ENCODE peak calls at places on chromosomes 5 and 9, in four cellular contexts. T is dorsolateral prefrontal cortex, O is AG09319, M is choroid plexus epithelial cell. F is an unnamed sample.

GRCh38 chr5:10621837-10622236 is 58.0 kb downstream of the ANKRD33B start:
- DNase-seq in T (no peak), O (no peak), M (no peak), F (no peak)

GRCh38 chr9:70535546-70536323 is 121.3 kb upstream of the KLF9 start:
- DNase-seq in T (no peak), O (no peak), M (no peak), F (no peak)

GRCh38 chr5:159112436-159112835 is 12.7 kb upstream of the EBF1 start:
- DNase-seq in T (no peak), O (no peak), M (no peak), F (no peak)

GRCh38 chr9:94728719-94729118 is 2.2 kb downstream of the AOPEP start:
- DNase-seq in T (no peak), O (no peak), M (no peak), F (no peak)

GRCh38 chr5:160930361-160930760 is 78.3 kb upstream of the ATP10B start:
- DNase-seq in T (no peak), O (no peak), M (peak; percentile 1), F (no peak)

GRCh38 chr5:67393211-67393610 is 196.6 kb upstream of the CD180 start:
- DNase-seq in T (no peak), O (no peak), M (no peak), F (no peak)

GRCh38 chr9:135075234-135076142 is 12.0 kb upstream of the OLFM1 start:
- DNase-seq in T (peak; percentile 76), O (peak; percentile 22), M (no peak), F (peak; percentile 38)

GRCh38 chr5:18687429-18687828 is 1053.2 kb downstream of the TAF11L14 start:
- DNase-seq in T (no peak), O (no peak), M (no peak), F (no peak)

GRCh38 chr9:129835860-129836223 is 584 bp downstream of the USP20 start:
- DNase-seq in T (no peak), O (no peak), M (no peak), F (no peak)

GRCh38 chr5:101482931-101483330 is 579.8 kb upstream of the ST8SIA4 start:
- DNase-seq in T (no peak), O (no peak), M (no peak), F (no peak)

GRCh38 chr9:76200315-76200714 is 193.9 kb downstream of the RFK start:
- DNase-seq in T (no peak), O (no peak), M (peak; percentile 80), F (no peak)

GRCh38 chr5:81866994-81867393 is 104.8 kb upstream of the ATG10 start:
- DNase-seq in T (no peak), O (no peak), M (no peak), F (no peak)

GRCh38 chr9:77544491-77545000 is 103.6 kb downstream of the GNA14 start:
- DNase-seq in T (no peak), O (no peak), M (peak; percentile 33), F (no peak)

GRCh38 chr5:90941002-90941720 is 382.6 kb downstream of the ADGRV1 start:
- DNase-seq in T (no peak), O (no peak), M (no peak), F (no peak)

GRCh38 chr5:112951124-112951702 is 25.4 kb upstream of the DCP2 start:
- DNase-seq in T (no peak), O (no peak), M (no peak), F (no peak)

GRCh38 chr9:81562221-81563019 is 126.9 kb downstream of the TLE1 start:
- DNase-seq in T (no peak), O (peak; percentile 28), M (peak; percentile 72), F (peak; percentile 93)

GRCh38 chr5:163963881-163964280 is 458.5 kb downstream of the MAT2B start:
- DNase-seq in T (no peak), O (no peak), M (peak; percentile 79), F (no peak)

GRCh38 chr5:176812269-176813259 is 2.2 kb downstream of the UNC5A start:
- DNase-seq in T (no peak), O (no peak), M (peak; percentile 42), F (no peak)

GRCh38 chr5:175778951-175779475 is 92.4 kb upstream of the CPLX2 start:
- DNase-seq in T (peak; percentile 81), O (no peak), M (no peak), F (peak; percentile 88)

GRCh38 chr5:178192244-178192643 is 5.1 kb upstream of the GMCL2 start:
- DNase-seq in T (no peak), O (no peak), M (no peak), F (peak; percentile 22)

GRCh38 chr5:17238521-17239041 is 21.1 kb downstream of the BASP1 start:
- DNase-seq in T (no peak), O (no peak), M (peak; percentile 57), F (no peak)

GRCh38 chr9:91195372-91196012 is 166.2 kb downstream of the AUH start:
- DNase-seq in T (no peak), O (no peak), M (no peak), F (no peak)

GRCh38 chr5:7991125-7991821 is 122.3 kb downstream of the MTRR start:
- DNase-seq in T (no peak), O (no peak), M (no peak), F (no peak)